ENCODE peak calls at places on chromosomes 6 and 20, in eight cellular contexts. One of them, this sample, is unnamed.

GRCh38 chr6:10384064-10384317 is 30.9 kb downstream of the TFAP2A start:
- DNase-seq in left ventricle myocardium inferior: no peak
- DNase-seq in BE2C: no peak
- DNase-seq in brain microvascular endothelial cell: no peak
- DNase-seq in heart left ventricle: no peak
- DNase-seq in fibroblast of pulmonary artery: no peak
- DNase-seq in dorsolateral prefrontal cortex: no peak
- DNase-seq in cardiac muscle cell: no peak
- DNase-seq in this sample: no peak

GRCh38 chr20:8399963-8400362 is 267.9 kb downstream of the PLCB1 start:
- DNase-seq in BE2C: no peak
- DNase-seq in left ventricle myocardium inferior: no peak
- DNase-seq in dorsolateral prefrontal cortex: no peak
- DNase-seq in brain microvascular endothelial cell: no peak
- DNase-seq in heart left ventricle: no peak
- DNase-seq in cardiac muscle cell: no peak
- DNase-seq in fibroblast of pulmonary artery: no peak
- DNase-seq in this sample: no peak

GRCh38 chr20:62211769-62212288 is 8.2 kb downstream of the HRH3 start:
- DNase-seq in heart left ventricle: no peak
- DNase-seq in brain microvascular endothelial cell: no peak
- DNase-seq in BE2C: no peak
- DNase-seq in fibroblast of pulmonary artery: no peak
- DNase-seq in cardiac muscle cell: no peak
- DNase-seq in dorsolateral prefrontal cortex: no peak
- DNase-seq in left ventricle myocardium inferior: no peak
- DNase-seq in this sample: no peak

GRCh38 chr6:123687864-123688263 is 51.1 kb upstream of the TRDN start:
- DNase-seq in brain microvascular endothelial cell: no peak
- DNase-seq in heart left ventricle: no peak
- DNase-seq in left ventricle myocardium inferior: no peak
- DNase-seq in dorsolateral prefrontal cortex: no peak
- DNase-seq in cardiac muscle cell: no peak
- DNase-seq in fibroblast of pulmonary artery: no peak
- DNase-seq in BE2C: no peak
- DNase-seq in this sample: no peak

GRCh38 chr6:830667-831327 is 137.9 kb upstream of the EXOC2 start:
- DNase-seq in dorsolateral prefrontal cortex: no peak
- DNase-seq in cardiac muscle cell: no peak
- DNase-seq in BE2C: no peak
- DNase-seq in left ventricle myocardium inferior: no peak
- DNase-seq in brain microvascular endothelial cell: no peak
- DNase-seq in fibroblast of pulmonary artery: no peak
- DNase-seq in heart left ventricle: no peak
- DNase-seq in this sample: no peak

GRCh38 chr6:38599261-38599660 is 40.5 kb downstream of the BTBD9 start:
- DNase-seq in left ventricle myocardium inferior: no peak
- DNase-seq in dorsolateral prefrontal cortex: no peak
- DNase-seq in fibroblast of pulmonary artery: no peak
- DNase-seq in cardiac muscle cell: no peak
- DNase-seq in heart left ventricle: no peak
- DNase-seq in BE2C: no peak
- DNase-seq in brain microvascular endothelial cell: no peak
- DNase-seq in this sample: no peak

GRCh38 chr6:153210083-153210482 is 79.0 kb upstream of the RGS17 start:
- DNase-seq in cardiac muscle cell: peak
- DNase-seq in fibroblast of pulmonary artery: peak
- DNase-seq in heart left ventricle: no peak
- DNase-seq in left ventricle myocardium inferior: no peak
- DNase-seq in BE2C: no peak
- DNase-seq in dorsolateral prefrontal cortex: no peak
- DNase-seq in brain microvascular endothelial cell: peak
- DNase-seq in this sample: no peak

GRCh38 chr20:25486377-25486776 is 78.9 kb downstream of the GINS1 start:
- DNase-seq in brain microvascular endothelial cell: no peak
- DNase-seq in heart left ventricle: peak
- DNase-seq in cardiac muscle cell: peak
- DNase-seq in fibroblast of pulmonary artery: peak
- DNase-seq in BE2C: no peak
- DNase-seq in dorsolateral prefrontal cortex: peak
- DNase-seq in left ventricle myocardium inferior: peak
- DNase-seq in this sample: peak

GRCh38 chr6:84161190-84161589 is 66.3 kb downstream of the CEP162 start:
- DNase-seq in heart left ventricle: no peak
- DNase-seq in BE2C: no peak
- DNase-seq in cardiac muscle cell: no peak
- DNase-seq in left ventricle myocardium inferior: no peak
- DNase-seq in brain microvascular endothelial cell: no peak
- DNase-seq in dorsolateral prefrontal cortex: no peak
- DNase-seq in fibroblast of pulmonary artery: no peak
- DNase-seq in this sample: no peak

GRCh38 chr6:116255246-116255800 is 1.4 kb upstream of the TSPYL4 start:
- DNase-seq in heart left ventricle: no peak
- DNase-seq in fibroblast of pulmonary artery: no peak
- DNase-seq in left ventricle myocardium inferior: no peak
- DNase-seq in brain microvascular endothelial cell: no peak
- DNase-seq in BE2C: no peak
- DNase-seq in dorsolateral prefrontal cortex: no peak
- DNase-seq in cardiac muscle cell: peak
- DNase-seq in this sample: no peak

GRCh38 chr6:158686791-158687381 is 37.0 kb downstream of the SYTL3 start:
- DNase-seq in heart left ventricle: no peak
- DNase-seq in cardiac muscle cell: no peak
- DNase-seq in dorsolateral prefrontal cortex: no peak
- DNase-seq in BE2C: no peak
- DNase-seq in brain microvascular endothelial cell: no peak
- DNase-seq in left ventricle myocardium inferior: no peak
- DNase-seq in fibroblast of pulmonary artery: no peak
- DNase-seq in this sample: no peak

GRCh38 chr20:10476319-10476724 is 41.2 kb downstream of the SLX4IP start:
- DNase-seq in fibroblast of pulmonary artery: peak
- DNase-seq in left ventricle myocardium inferior: no peak
- DNase-seq in cardiac muscle cell: no peak
- DNase-seq in BE2C: no peak
- DNase-seq in dorsolateral prefrontal cortex: no peak
- DNase-seq in brain microvascular endothelial cell: no peak
- DNase-seq in heart left ventricle: no peak
- DNase-seq in this sample: no peak

GRCh38 chr20:22794200-22794599 is 209.8 kb upstream of the FOXA2 start:
- DNase-seq in brain microvascular endothelial cell: no peak
- DNase-seq in heart left ventricle: no peak
- DNase-seq in fibroblast of pulmonary artery: no peak
- DNase-seq in cardiac muscle cell: no peak
- DNase-seq in dorsolateral prefrontal cortex: no peak
- DNase-seq in left ventricle myocardium inferior: no peak
- DNase-seq in BE2C: no peak
- DNase-seq in this sample: no peak

GRCh38 chr6:167153523-167153959 is 4.2 kb downstream of the GPR31 start:
- DNase-seq in brain microvascular endothelial cell: peak
- DNase-seq in dorsolateral prefrontal cortex: no peak
- DNase-seq in cardiac muscle cell: peak
- DNase-seq in fibroblast of pulmonary artery: peak
- DNase-seq in BE2C: no peak
- DNase-seq in heart left ventricle: no peak
- DNase-seq in left ventricle myocardium inferior: no peak
- DNase-seq in this sample: no peak
- H3K4me3 ChIP-seq in brain microvascular endothelial cell: peak
- H3K4me3 ChIP-seq in dorsolateral prefrontal cortex: no peak
- H3K4me3 ChIP-seq in cardiac muscle cell: no peak
- H3K4me3 ChIP-seq in fibroblast of pulmonary artery: peak
- H3K4me3 ChIP-seq in BE2C: no peak
- H3K4me3 ChIP-seq in heart left ventricle: no peak
- H3K4me3 ChIP-seq in left ventricle myocardium inferior: peak
- H3K4me3 ChIP-seq in this sample: no peak

GRCh38 chr6:75842732-75843131 is 93.7 kb downstream of the MYO6 start:
- DNase-seq in fibroblast of pulmonary artery: peak
- DNase-seq in heart left ventricle: no peak
- DNase-seq in left ventricle myocardium inferior: no peak
- DNase-seq in brain microvascular endothelial cell: no peak
- DNase-seq in BE2C: no peak
- DNase-seq in dorsolateral prefrontal cortex: no peak
- DNase-seq in cardiac muscle cell: no peak
- DNase-seq in this sample: no peak
- H3K4me3 ChIP-seq in fibroblast of pulmonary artery: no peak
- H3K4me3 ChIP-seq in heart left ventricle: no peak
- H3K4me3 ChIP-seq in left ventricle myocardium inferior: no peak
- H3K4me3 ChIP-seq in brain microvascular endothelial cell: no peak
- H3K4me3 ChIP-seq in BE2C: no peak
- H3K4me3 ChIP-seq in dorsolateral prefrontal cortex: no peak
- H3K4me3 ChIP-seq in cardiac muscle cell: no peak
- H3K4me3 ChIP-seq in this sample: no peak

DNA sequence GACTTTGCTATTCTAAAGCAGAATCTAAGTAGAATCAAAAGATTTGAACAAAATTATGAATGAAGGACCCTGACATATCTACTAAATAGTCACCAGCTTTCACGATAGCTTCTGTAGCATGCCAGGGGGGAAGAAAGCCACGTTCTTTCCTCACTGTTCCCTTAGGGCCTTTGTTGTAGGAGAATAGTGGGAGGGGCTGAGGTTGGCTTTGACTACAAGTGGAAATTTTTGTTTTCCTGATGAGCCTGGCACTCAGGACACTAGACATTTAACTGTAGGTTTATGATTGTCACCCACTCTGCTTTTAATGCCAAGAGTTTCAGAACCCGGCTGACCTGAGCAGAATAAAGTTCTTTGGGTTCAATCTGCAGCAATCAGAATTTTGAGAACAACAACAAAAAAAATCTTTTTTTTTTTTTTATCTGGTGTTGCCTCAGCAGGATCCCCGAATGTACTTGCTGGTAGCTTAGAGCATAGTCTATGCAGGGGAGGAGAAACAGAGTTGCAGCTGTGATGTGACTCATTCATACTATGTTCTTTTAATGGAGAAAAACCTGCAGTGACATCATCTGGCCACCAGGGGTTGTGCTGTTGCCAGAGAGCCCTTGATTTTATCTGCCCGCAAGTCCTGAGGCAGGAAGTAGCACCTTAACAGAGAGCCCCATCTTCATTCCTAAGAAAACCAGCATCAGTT is 38.5 kb downstream of the TPD52L1 start:
- DNase-seq in cardiac muscle cell: peak
- DNase-seq in heart left ventricle: peak
- DNase-seq in dorsolateral prefrontal cortex: no peak
- DNase-seq in BE2C: peak
- DNase-seq in brain microvascular endothelial cell: peak
- DNase-seq in fibroblast of pulmonary artery: peak
- DNase-seq in left ventricle myocardium inferior: peak
- DNase-seq in this sample: peak
- H3K4me3 ChIP-seq in cardiac muscle cell: no peak
- H3K4me3 ChIP-seq in heart left ventricle: no peak
- H3K4me3 ChIP-seq in dorsolateral prefrontal cortex: no peak
- H3K4me3 ChIP-seq in BE2C: no peak
- H3K4me3 ChIP-seq in brain microvascular endothelial cell: no peak
- H3K4me3 ChIP-seq in fibroblast of pulmonary artery: no peak
- H3K4me3 ChIP-seq in left ventricle myocardium inferior: no peak
- H3K4me3 ChIP-seq in this sample: no peak

GRCh38 chr20:19317240-19318069 is 105.0 kb downstream of the SLC24A3 start:
- DNase-seq in fibroblast of pulmonary artery: no peak
- DNase-seq in BE2C: no peak
- DNase-seq in left ventricle myocardium inferior: no peak
- DNase-seq in dorsolateral prefrontal cortex: no peak
- DNase-seq in brain microvascular endothelial cell: no peak
- DNase-seq in cardiac muscle cell: no peak
- DNase-seq in heart left ventricle: no peak
- DNase-seq in this sample: no peak
- H3K4me3 ChIP-seq in fibroblast of pulmonary artery: no peak
- H3K4me3 ChIP-seq in BE2C: no peak
- H3K4me3 ChIP-seq in left ventricle myocardium inferior: no peak
- H3K4me3 ChIP-seq in dorsolateral prefrontal cortex: no peak
- H3K4me3 ChIP-seq in brain microvascular endothelial cell: no peak
- H3K4me3 ChIP-seq in cardiac muscle cell: no peak
- H3K4me3 ChIP-seq in heart left ventricle: no peak
- H3K4me3 ChIP-seq in this sample: no peak

GRCh38 chr6:33420493-33421343 is 853 bp downstream of the SYNGAP1 start:
- DNase-seq in left ventricle myocardium inferior: no peak
- DNase-seq in dorsolateral prefrontal cortex: no peak
- DNase-seq in BE2C: no peak
- DNase-seq in heart left ventricle: peak
- DNase-seq in cardiac muscle cell: no peak
- DNase-seq in brain microvascular endothelial cell: no peak
- DNase-seq in fibroblast of pulmonary artery: no peak
- DNase-seq in this sample: no peak

GRCh38 chr6:33421344-33421643 is 1.4 kb downstream of the SYNGAP1 start:
- DNase-seq in dorsolateral prefrontal cortex: no peak
- DNase-seq in heart left ventricle: no peak
- DNase-seq in BE2C: no peak
- DNase-seq in left ventricle myocardium inferior: no peak
- DNase-seq in fibroblast of pulmonary artery: no peak
- DNase-seq in brain microvascular endothelial cell: no peak
- DNase-seq in cardiac muscle cell: no peak
- DNase-seq in this sample: no peak

GRCh38 chr6:33417903-33418689 is at the start of gene CUTA:
- DNase-seq in fibroblast of pulmonary artery: peak
- DNase-seq in BE2C: peak
- DNase-seq in brain microvascular endothelial cell: peak
- DNase-seq in left ventricle myocardium inferior: peak
- DNase-seq in cardiac muscle cell: peak
- DNase-seq in dorsolateral prefrontal cortex: peak
- DNase-seq in heart left ventricle: peak
- DNase-seq in this sample: peak

GRCh38 chr6:33418690-33419291 is 884 bp upstream of the CUTA start:
- DNase-seq in fibroblast of pulmonary artery: peak
- DNase-seq in BE2C: no peak
- DNase-seq in heart left ventricle: no peak
- DNase-seq in cardiac muscle cell: peak
- DNase-seq in brain microvascular endothelial cell: peak
- DNase-seq in left ventricle myocardium inferior: no peak
- DNase-seq in dorsolateral prefrontal cortex: no peak
- DNase-seq in this sample: no peak

DNA sequence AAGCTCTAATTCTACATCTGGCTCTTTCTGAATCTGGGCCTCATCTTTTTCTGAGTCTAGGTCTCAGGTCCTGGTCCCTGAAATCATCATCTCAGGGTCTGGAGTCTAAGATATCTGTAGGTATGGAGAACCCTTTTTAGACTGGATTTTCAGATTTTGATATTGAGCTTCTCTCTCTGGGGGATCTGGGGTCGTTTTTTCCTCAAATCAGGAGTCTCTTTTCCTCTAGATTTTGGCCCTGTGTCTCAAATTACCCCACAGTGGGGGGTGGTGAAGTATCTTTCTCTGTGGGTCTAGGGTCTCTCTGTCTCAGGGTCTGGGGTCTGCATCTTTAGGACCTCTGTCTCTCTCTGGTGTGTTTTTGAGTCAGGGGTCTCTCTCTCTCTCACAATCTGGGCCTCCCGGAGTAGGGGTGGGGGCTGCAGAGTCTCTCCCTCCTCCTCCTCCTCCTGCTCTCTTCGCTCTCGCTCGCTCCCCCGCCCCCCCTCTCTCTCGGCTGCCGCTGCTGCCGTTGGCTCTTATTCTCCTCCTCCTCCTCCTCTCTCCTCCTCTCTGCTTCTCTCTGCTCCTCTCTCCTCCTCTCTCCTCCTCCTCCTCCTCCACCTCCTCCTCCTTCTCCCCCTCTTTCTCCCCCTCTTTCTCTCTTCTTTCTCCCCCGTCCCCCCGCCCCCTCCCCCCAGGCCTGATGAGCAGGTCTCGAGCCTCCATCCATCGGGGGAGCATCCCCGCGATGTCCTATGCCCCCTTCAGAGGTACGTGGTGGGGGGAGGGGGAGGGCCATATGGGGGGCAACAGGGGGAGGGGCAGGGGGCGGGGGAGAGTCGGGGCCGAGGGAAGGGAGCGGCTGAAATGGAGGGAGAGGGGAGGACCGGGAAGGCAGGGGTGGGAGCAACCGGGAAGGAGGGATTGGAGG is at the start of gene SYNGAP1:
- DNase-seq in dorsolateral prefrontal cortex: peak
- DNase-seq in brain microvascular endothelial cell: peak
- DNase-seq in cardiac muscle cell: peak
- DNase-seq in left ventricle myocardium inferior: peak
- DNase-seq in heart left ventricle: peak
- DNase-seq in BE2C: peak
- DNase-seq in fibroblast of pulmonary artery: peak
- DNase-seq in this sample: no peak
- H3K4me3 ChIP-seq in dorsolateral prefrontal cortex: peak
- H3K4me3 ChIP-seq in brain microvascular endothelial cell: peak
- H3K4me3 ChIP-seq in cardiac muscle cell: peak
- H3K4me3 ChIP-seq in left ventricle myocardium inferior: peak
- H3K4me3 ChIP-seq in heart left ventricle: peak
- H3K4me3 ChIP-seq in BE2C: peak
- H3K4me3 ChIP-seq in fibroblast of pulmonary artery: peak
- H3K4me3 ChIP-seq in this sample: peak